ENCODE peak calls at places on chromosome 7, in four cellular contexts. One of them, this sample, is unnamed.

GRCh38 chr7:25647007-25647406 is 418.7 kb upstream of the NPVF start:
- DNase-seq in testis: no peak
- DNase-seq in NAMALWA: no peak
- DNase-seq in nephron progenitor cell: no peak
- DNase-seq in this sample: no peak

GRCh38 chr7:113812881-113813280 is 105.9 kb downstream of the PPP1R3A start:
- DNase-seq in nephron progenitor cell: no peak
- DNase-seq in testis: no peak
- DNase-seq in NAMALWA: no peak
- DNase-seq in this sample: no peak

GRCh38 chr7:121798076-121798475 is 74.9 kb upstream of the PTPRZ1 start:
- DNase-seq in nephron progenitor cell: no peak
- DNase-seq in testis: no peak
- DNase-seq in NAMALWA: no peak
- DNase-seq in this sample: no peak

GRCh38 chr7:118349604-118350003 is 125.1 kb downstream of the ANKRD7 start:
- DNase-seq in nephron progenitor cell: no peak
- DNase-seq in testis: no peak
- DNase-seq in NAMALWA: no peak
- DNase-seq in this sample: no peak

GRCh38 chr7:13822678-13823077 is 166.8 kb downstream of the ETV1 start:
- DNase-seq in NAMALWA: no peak
- DNase-seq in testis: no peak
- DNase-seq in nephron progenitor cell: no peak
- DNase-seq in this sample: no peak

GRCh38 chr7:106276513-106276912 is 8.3 kb downstream of the NAMPT start:
- DNase-seq in nephron progenitor cell: no peak
- DNase-seq in testis: no peak
- DNase-seq in NAMALWA: no peak
- DNase-seq in this sample: no peak

GRCh38 chr7:85512802-85513201 is 325.9 kb upstream of the SEMA3D start:
- DNase-seq in nephron progenitor cell: no peak
- DNase-seq in NAMALWA: no peak
- DNase-seq in testis: no peak
- DNase-seq in this sample: no peak

GRCh38 chr7:148481965-148482626 is 108.5 kb upstream of the C7orf33 start:
- DNase-seq in testis: no peak
- DNase-seq in nephron progenitor cell: peak; percentile 11
- DNase-seq in NAMALWA: no peak
- DNase-seq in this sample: no peak

GRCh38 chr7:17374157-17374556 is 75.7 kb downstream of the AHR start:
- DNase-seq in nephron progenitor cell: no peak
- DNase-seq in NAMALWA: no peak
- DNase-seq in testis: no peak
- DNase-seq in this sample: no peak

GRCh38 chr7:36474283-36475010 is 84.8 kb downstream of the ANLN start:
- DNase-seq in NAMALWA: no peak
- DNase-seq in testis: no peak
- DNase-seq in nephron progenitor cell: no peak
- DNase-seq in this sample: no peak

GRCh38 chr7:29190349-29191045 is 4.1 kb upstream of the CHN2 start:
- DNase-seq in NAMALWA: no peak
- DNase-seq in nephron progenitor cell: no peak
- DNase-seq in testis: no peak
- DNase-seq in this sample: no peak

GRCh38 chr7:107180378-107180777 is 11.6 kb downstream of the HBP1 start:
- DNase-seq in nephron progenitor cell: no peak
- DNase-seq in NAMALWA: peak; percentile 40
- DNase-seq in testis: no peak
- DNase-seq in this sample: no peak

GRCh38 chr7:41785840-41786239 is 83.0 kb upstream of the INHBA start:
- DNase-seq in testis: peak; percentile 77
- DNase-seq in NAMALWA: no peak
- DNase-seq in nephron progenitor cell: no peak
- DNase-seq in this sample: no peak

GRCh38 chr7:70669859-70670258 is 462.1 kb upstream of the GALNT17 start:
- DNase-seq in nephron progenitor cell: no peak
- DNase-seq in testis: no peak
- DNase-seq in NAMALWA: no peak
- DNase-seq in this sample: no peak

GRCh38 chr7:108351715-108352114 is 104.5 kb downstream of the NRCAM start:
- DNase-seq in nephron progenitor cell: no peak
- DNase-seq in NAMALWA: no peak
- DNase-seq in testis: no peak
- DNase-seq in this sample: no peak

GRCh38 chr7:16644987-16645592 is 464 bp downstream of the ANKMY2 start:
- DNase-seq in testis: peak; percentile 44
- DNase-seq in nephron progenitor cell: peak; percentile 76
- DNase-seq in NAMALWA: no peak
- DNase-seq in this sample: peak; percentile 69

GRCh38 chr7:95006010-95006409 is 98.6 kb downstream of the PPP1R9A start:
- DNase-seq in testis: no peak
- DNase-seq in NAMALWA: no peak
- DNase-seq in nephron progenitor cell: no peak
- DNase-seq in this sample: no peak

GRCh38 chr7:33921216-33921938 is 16.0 kb downstream of the BMPER start:
- DNase-seq in testis: no peak
- DNase-seq in nephron progenitor cell: no peak
- DNase-seq in NAMALWA: no peak
- DNase-seq in this sample: no peak

GRCh38 chr7:91852263-91852741 is 28.2 kb downstream of the MTERF1 start:
- DNase-seq in testis: no peak
- DNase-seq in nephron progenitor cell: no peak
- DNase-seq in NAMALWA: peak; percentile 62
- DNase-seq in this sample: peak; percentile 29

GRCh38 chr7:80372415-80372814 is 139.4 kb downstream of the GNAT3 start:
- DNase-seq in testis: no peak
- DNase-seq in NAMALWA: no peak
- DNase-seq in nephron progenitor cell: no peak
- DNase-seq in this sample: no peak

GRCh38 chr7:82818091-82818620 is 344.5 kb downstream of the PCLO start:
- DNase-seq in testis: no peak
- DNase-seq in nephron progenitor cell: no peak
- DNase-seq in NAMALWA: no peak
- DNase-seq in this sample: peak; percentile 30

GRCh38 chr7:138089080-138089901 is 13.0 kb downstream of the AKR1D1 start:
- DNase-seq in NAMALWA: no peak
- DNase-seq in testis: no peak
- DNase-seq in nephron progenitor cell: no peak
- DNase-seq in this sample: no peak

GRCh38 chr7:4791101-4791737 is 15.8 kb downstream of the AP5Z1 start:
- DNase-seq in nephron progenitor cell: no peak
- DNase-seq in NAMALWA: no peak
- DNase-seq in testis: no peak
- DNase-seq in this sample: peak; percentile 4

GRCh38 chr7:7146837-7147236 is 35.5 kb upstream of the C1GALT1 start:
- DNase-seq in testis: no peak
- DNase-seq in NAMALWA: no peak
- DNase-seq in nephron progenitor cell: no peak
- DNase-seq in this sample: no peak

GRCh38 chr7:31747553-31747952 is 60.5 kb downstream of the PPP1R17 start:
- DNase-seq in testis: no peak
- DNase-seq in NAMALWA: no peak
- DNase-seq in nephron progenitor cell: no peak
- DNase-seq in this sample: no peak

GRCh38 chr7:109178342-109178741 is 608.7 kb downstream of the DNAJB9 start:
- DNase-seq in nephron progenitor cell: no peak
- DNase-seq in NAMALWA: no peak
- DNase-seq in testis: no peak
- DNase-seq in this sample: no peak

GRCh38 chr7:123417580-123417979 is 116.8 kb downstream of the IQUB start:
- DNase-seq in nephron progenitor cell: no peak
- DNase-seq in NAMALWA: no peak
- DNase-seq in testis: no peak
- DNase-seq in this sample: no peak

GRCh38 chr7:113217314-113217713 is 99.0 kb upstream of the SMIM30 start:
- DNase-seq in nephron progenitor cell: no peak
- DNase-seq in NAMALWA: no peak
- DNase-seq in testis: no peak
- DNase-seq in this sample: no peak

GRCh38 chr7:142563470-142563869 is 185.8 kb upstream of the PRSS1 start:
- DNase-seq in NAMALWA: no peak
- DNase-seq in testis: no peak
- DNase-seq in nephron progenitor cell: no peak
- DNase-seq in this sample: no peak

GRCh38 chr7:152924238-152924637 is 164.7 kb downstream of the ACTR3B start:
- DNase-seq in testis: no peak
- DNase-seq in NAMALWA: no peak
- DNase-seq in nephron progenitor cell: no peak
- DNase-seq in this sample: no peak

GRCh38 chr7:326273-326672 is 36.3 kb downstream of the FOXL3 start:
- DNase-seq in testis: no peak
- DNase-seq in NAMALWA: no peak
- DNase-seq in nephron progenitor cell: no peak
- DNase-seq in this sample: no peak

GRCh38 chr7:28891192-28891872 is 66.8 kb downstream of the TRIL start:
- DNase-seq in testis: no peak
- DNase-seq in nephron progenitor cell: no peak
- DNase-seq in NAMALWA: peak; percentile 41
- DNase-seq in this sample: peak; percentile 33

GRCh38 chr7:107622429-107622828 is 38.2 kb upstream of the SLC26A4 start:
- DNase-seq in testis: no peak
- DNase-seq in NAMALWA: no peak
- DNase-seq in nephron progenitor cell: no peak
- DNase-seq in this sample: no peak

GRCh38 chr7:48337012-48337621 is 165.9 kb downstream of the ABCA13 start:
- DNase-seq in NAMALWA: peak; percentile 41
- DNase-seq in testis: peak; percentile 63
- DNase-seq in nephron progenitor cell: peak; percentile 24
- DNase-seq in this sample: peak; percentile 70

GRCh38 chr7:98394377-98394836 is 6.5 kb downstream of the BAIAP2L1 start:
- DNase-seq in NAMALWA: no peak
- DNase-seq in testis: no peak
- DNase-seq in nephron progenitor cell: no peak
- DNase-seq in this sample: no peak

GRCh38 chr7:64045301-64046040 is at the start of gene ZNF727:
- DNase-seq in NAMALWA: no peak
- DNase-seq in testis: peak; percentile 94
- DNase-seq in nephron progenitor cell: no peak
- DNase-seq in this sample: no peak

GRCh38 chr7:163971-164881 is 28.1 kb upstream of the FAM20C start:
- DNase-seq in testis: no peak
- DNase-seq in NAMALWA: no peak
- DNase-seq in nephron progenitor cell: no peak
- DNase-seq in this sample: peak; percentile 12